ENCODE peak calls at places on chromosomes 1 and 21, in eight cellular contexts. One of them, this sample, is unnamed.

GRCh38 chr1:94012686-94013330 is 103.6 kb upstream of the GCLM start:
- DNase-seq in stimulated activated CD8-positive, alpha-beta memory T cell treated with anti-CD3 and anti-CD28 coated beads, Interleukin-15, amount 100 ng/mL, for 1 hour: no peak
- DNase-seq in epithelial cell of esophagus: no peak
- DNase-seq in AG20443: no peak
- DNase-seq in amygdala: no peak
- DNase-seq in anterior cingulate cortex: no peak
- DNase-seq in stimulated activated CD4-positive, alpha-beta T cell treated with anti-CD3 and anti-CD28 coated beads, Interleukin-4, amount 100 ng/mL, for 24 hours: no peak
- DNase-seq in thoracic aorta: no peak
- DNase-seq in this sample: no peak

GRCh38 chr1:45356186-45356585 is 15.9 kb upstream of the MUTYH start:
- DNase-seq in stimulated activated CD8-positive, alpha-beta memory T cell treated with anti-CD3 and anti-CD28 coated beads, Interleukin-15, amount 100 ng/mL, for 1 hour: no peak
- DNase-seq in epithelial cell of esophagus: peak
- DNase-seq in AG20443: no peak
- DNase-seq in amygdala: no peak
- DNase-seq in anterior cingulate cortex: no peak
- DNase-seq in stimulated activated CD4-positive, alpha-beta T cell treated with anti-CD3 and anti-CD28 coated beads, Interleukin-4, amount 100 ng/mL, for 24 hours: no peak
- DNase-seq in thoracic aorta: no peak
- DNase-seq in this sample: no peak

GRCh38 chr1:58107943-58108342 is 438.6 kb downstream of the OMA1 start:
- DNase-seq in stimulated activated CD8-positive, alpha-beta memory T cell treated with anti-CD3 and anti-CD28 coated beads, Interleukin-15, amount 100 ng/mL, for 1 hour: no peak
- DNase-seq in epithelial cell of esophagus: no peak
- DNase-seq in AG20443: no peak
- DNase-seq in amygdala: no peak
- DNase-seq in anterior cingulate cortex: no peak
- DNase-seq in stimulated activated CD4-positive, alpha-beta T cell treated with anti-CD3 and anti-CD28 coated beads, Interleukin-4, amount 100 ng/mL, for 24 hours: no peak
- DNase-seq in thoracic aorta: no peak
- DNase-seq in this sample: no peak

GRCh38 chr1:14875781-14876564 is 277.5 kb downstream of the KAZN start:
- DNase-seq in stimulated activated CD8-positive, alpha-beta memory T cell treated with anti-CD3 and anti-CD28 coated beads, Interleukin-15, amount 100 ng/mL, for 1 hour: no peak
- DNase-seq in epithelial cell of esophagus: peak
- DNase-seq in AG20443: no peak
- DNase-seq in amygdala: no peak
- DNase-seq in anterior cingulate cortex: no peak
- DNase-seq in stimulated activated CD4-positive, alpha-beta T cell treated with anti-CD3 and anti-CD28 coated beads, Interleukin-4, amount 100 ng/mL, for 24 hours: no peak
- DNase-seq in thoracic aorta: no peak
- DNase-seq in this sample: no peak

GRCh38 chr1:101526813-101527212 is 290.0 kb downstream of the S1PR1 start:
- DNase-seq in stimulated activated CD8-positive, alpha-beta memory T cell treated with anti-CD3 and anti-CD28 coated beads, Interleukin-15, amount 100 ng/mL, for 1 hour: no peak
- DNase-seq in epithelial cell of esophagus: peak
- DNase-seq in AG20443: no peak
- DNase-seq in amygdala: no peak
- DNase-seq in anterior cingulate cortex: no peak
- DNase-seq in stimulated activated CD4-positive, alpha-beta T cell treated with anti-CD3 and anti-CD28 coated beads, Interleukin-4, amount 100 ng/mL, for 24 hours: no peak
- DNase-seq in thoracic aorta: no peak
- DNase-seq in this sample: no peak

GRCh38 chr21:22965455-22966125 is 1967.4 kb downstream of the NCAM2 start:
- DNase-seq in stimulated activated CD8-positive, alpha-beta memory T cell treated with anti-CD3 and anti-CD28 coated beads, Interleukin-15, amount 100 ng/mL, for 1 hour: no peak
- DNase-seq in epithelial cell of esophagus: no peak
- DNase-seq in AG20443: no peak
- DNase-seq in amygdala: no peak
- DNase-seq in anterior cingulate cortex: no peak
- DNase-seq in stimulated activated CD4-positive, alpha-beta T cell treated with anti-CD3 and anti-CD28 coated beads, Interleukin-4, amount 100 ng/mL, for 24 hours: no peak
- DNase-seq in thoracic aorta: no peak
- DNase-seq in this sample: no peak

GRCh38 chr1:169186106-169186505 is 79.6 kb downstream of the ATP1B1 start:
- DNase-seq in stimulated activated CD8-positive, alpha-beta memory T cell treated with anti-CD3 and anti-CD28 coated beads, Interleukin-15, amount 100 ng/mL, for 1 hour: no peak
- DNase-seq in epithelial cell of esophagus: no peak
- DNase-seq in AG20443: no peak
- DNase-seq in amygdala: no peak
- DNase-seq in anterior cingulate cortex: no peak
- DNase-seq in stimulated activated CD4-positive, alpha-beta T cell treated with anti-CD3 and anti-CD28 coated beads, Interleukin-4, amount 100 ng/mL, for 24 hours: no peak
- DNase-seq in thoracic aorta: no peak
- DNase-seq in this sample: no peak

GRCh38 chr1:215568287-215568692 is 1.2 kb downstream of the KCTD3 start:
- DNase-seq in stimulated activated CD8-positive, alpha-beta memory T cell treated with anti-CD3 and anti-CD28 coated beads, Interleukin-15, amount 100 ng/mL, for 1 hour: no peak
- DNase-seq in epithelial cell of esophagus: peak
- DNase-seq in AG20443: peak
- DNase-seq in amygdala: peak
- DNase-seq in anterior cingulate cortex: no peak
- DNase-seq in stimulated activated CD4-positive, alpha-beta T cell treated with anti-CD3 and anti-CD28 coated beads, Interleukin-4, amount 100 ng/mL, for 24 hours: no peak
- DNase-seq in thoracic aorta: no peak
- DNase-seq in this sample: no peak

GRCh38 chr1:231369282-231369681 is 31.2 kb downstream of the SPRTN start:
- DNase-seq in stimulated activated CD8-positive, alpha-beta memory T cell treated with anti-CD3 and anti-CD28 coated beads, Interleukin-15, amount 100 ng/mL, for 1 hour: no peak
- DNase-seq in epithelial cell of esophagus: no peak
- DNase-seq in AG20443: no peak
- DNase-seq in amygdala: no peak
- DNase-seq in anterior cingulate cortex: no peak
- DNase-seq in stimulated activated CD4-positive, alpha-beta T cell treated with anti-CD3 and anti-CD28 coated beads, Interleukin-4, amount 100 ng/mL, for 24 hours: no peak
- DNase-seq in thoracic aorta: no peak
- DNase-seq in this sample: no peak

GRCh38 chr21:26041441-26042180 is 129.0 kb downstream of the APP start:
- DNase-seq in stimulated activated CD8-positive, alpha-beta memory T cell treated with anti-CD3 and anti-CD28 coated beads, Interleukin-15, amount 100 ng/mL, for 1 hour: no peak
- DNase-seq in epithelial cell of esophagus: peak
- DNase-seq in AG20443: peak
- DNase-seq in amygdala: no peak
- DNase-seq in anterior cingulate cortex: no peak
- DNase-seq in stimulated activated CD4-positive, alpha-beta T cell treated with anti-CD3 and anti-CD28 coated beads, Interleukin-4, amount 100 ng/mL, for 24 hours: no peak
- DNase-seq in thoracic aorta: no peak
- DNase-seq in this sample: no peak

GRCh38 chr1:147185442-147185841 is 13.2 kb upstream of the PRKAB2 start:
- DNase-seq in stimulated activated CD8-positive, alpha-beta memory T cell treated with anti-CD3 and anti-CD28 coated beads, Interleukin-15, amount 100 ng/mL, for 1 hour: no peak
- DNase-seq in epithelial cell of esophagus: no peak
- DNase-seq in AG20443: no peak
- DNase-seq in amygdala: no peak
- DNase-seq in anterior cingulate cortex: no peak
- DNase-seq in stimulated activated CD4-positive, alpha-beta T cell treated with anti-CD3 and anti-CD28 coated beads, Interleukin-4, amount 100 ng/mL, for 24 hours: no peak
- DNase-seq in thoracic aorta: no peak
- DNase-seq in this sample: no peak

GRCh38 chr1:64098856-64099606 is 104.4 kb upstream of the UBE2U start:
- DNase-seq in stimulated activated CD8-positive, alpha-beta memory T cell treated with anti-CD3 and anti-CD28 coated beads, Interleukin-15, amount 100 ng/mL, for 1 hour: no peak
- DNase-seq in epithelial cell of esophagus: no peak
- DNase-seq in AG20443: no peak
- DNase-seq in amygdala: no peak
- DNase-seq in anterior cingulate cortex: no peak
- DNase-seq in stimulated activated CD4-positive, alpha-beta T cell treated with anti-CD3 and anti-CD28 coated beads, Interleukin-4, amount 100 ng/mL, for 24 hours: no peak
- DNase-seq in thoracic aorta: no peak
- DNase-seq in this sample: no peak

GRCh38 chr21:32240708-32241433 is 38.0 kb downstream of the MIS18A start:
- DNase-seq in stimulated activated CD8-positive, alpha-beta memory T cell treated with anti-CD3 and anti-CD28 coated beads, Interleukin-15, amount 100 ng/mL, for 1 hour: no peak
- DNase-seq in epithelial cell of esophagus: no peak
- DNase-seq in AG20443: peak
- DNase-seq in amygdala: no peak
- DNase-seq in anterior cingulate cortex: no peak
- DNase-seq in stimulated activated CD4-positive, alpha-beta T cell treated with anti-CD3 and anti-CD28 coated beads, Interleukin-4, amount 100 ng/mL, for 24 hours: no peak
- DNase-seq in thoracic aorta: no peak
- DNase-seq in this sample: no peak

GRCh38 chr1:156392427-156392826 is 23.4 kb downstream of the RHBG start:
- DNase-seq in stimulated activated CD8-positive, alpha-beta memory T cell treated with anti-CD3 and anti-CD28 coated beads, Interleukin-15, amount 100 ng/mL, for 1 hour: no peak
- DNase-seq in epithelial cell of esophagus: no peak
- DNase-seq in AG20443: no peak
- DNase-seq in amygdala: no peak
- DNase-seq in anterior cingulate cortex: no peak
- DNase-seq in stimulated activated CD4-positive, alpha-beta T cell treated with anti-CD3 and anti-CD28 coated beads, Interleukin-4, amount 100 ng/mL, for 24 hours: no peak
- DNase-seq in thoracic aorta: no peak
- DNase-seq in this sample: no peak

GRCh38 chr1:54926955-54927354 is 40.0 kb upstream of the DHCR24 start:
- DNase-seq in stimulated activated CD8-positive, alpha-beta memory T cell treated with anti-CD3 and anti-CD28 coated beads, Interleukin-15, amount 100 ng/mL, for 1 hour: no peak
- DNase-seq in epithelial cell of esophagus: no peak
- DNase-seq in AG20443: no peak
- DNase-seq in amygdala: no peak
- DNase-seq in anterior cingulate cortex: no peak
- DNase-seq in stimulated activated CD4-positive, alpha-beta T cell treated with anti-CD3 and anti-CD28 coated beads, Interleukin-4, amount 100 ng/mL, for 24 hours: no peak
- DNase-seq in thoracic aorta: no peak
- DNase-seq in this sample: no peak

GRCh38 chr21:45550552-45551210 is 8.4 kb upstream of the SLC19A1 start:
- DNase-seq in stimulated activated CD8-positive, alpha-beta memory T cell treated with anti-CD3 and anti-CD28 coated beads, Interleukin-15, amount 100 ng/mL, for 1 hour: no peak
- DNase-seq in epithelial cell of esophagus: no peak
- DNase-seq in AG20443: no peak
- DNase-seq in amygdala: no peak
- DNase-seq in anterior cingulate cortex: no peak
- DNase-seq in stimulated activated CD4-positive, alpha-beta T cell treated with anti-CD3 and anti-CD28 coated beads, Interleukin-4, amount 100 ng/mL, for 24 hours: peak
- DNase-seq in thoracic aorta: no peak
- DNase-seq in this sample: peak

GRCh38 chr1:200279810-200280411 is 129.9 kb downstream of the ZNF281 start:
- DNase-seq in stimulated activated CD8-positive, alpha-beta memory T cell treated with anti-CD3 and anti-CD28 coated beads, Interleukin-15, amount 100 ng/mL, for 1 hour: no peak
- DNase-seq in epithelial cell of esophagus: peak
- DNase-seq in AG20443: peak
- DNase-seq in amygdala: no peak
- DNase-seq in anterior cingulate cortex: no peak
- DNase-seq in stimulated activated CD4-positive, alpha-beta T cell treated with anti-CD3 and anti-CD28 coated beads, Interleukin-4, amount 100 ng/mL, for 24 hours: peak
- DNase-seq in thoracic aorta: no peak
- DNase-seq in this sample: no peak

GRCh38 chr1:110084226-110085078 is 14.0 kb upstream of the ALX3 start:
- DNase-seq in stimulated activated CD8-positive, alpha-beta memory T cell treated with anti-CD3 and anti-CD28 coated beads, Interleukin-15, amount 100 ng/mL, for 1 hour: no peak
- DNase-seq in epithelial cell of esophagus: peak
- DNase-seq in AG20443: peak
- DNase-seq in amygdala: no peak
- DNase-seq in anterior cingulate cortex: no peak
- DNase-seq in stimulated activated CD4-positive, alpha-beta T cell treated with anti-CD3 and anti-CD28 coated beads, Interleukin-4, amount 100 ng/mL, for 24 hours: peak
- DNase-seq in thoracic aorta: no peak
- DNase-seq in this sample: no peak

GRCh38 chr1:74010206-74010605 is 187.8 kb downstream of the LRRIQ3 start:
- DNase-seq in stimulated activated CD8-positive, alpha-beta memory T cell treated with anti-CD3 and anti-CD28 coated beads, Interleukin-15, amount 100 ng/mL, for 1 hour: no peak
- DNase-seq in epithelial cell of esophagus: no peak
- DNase-seq in AG20443: no peak
- DNase-seq in amygdala: no peak
- DNase-seq in anterior cingulate cortex: no peak
- DNase-seq in stimulated activated CD4-positive, alpha-beta T cell treated with anti-CD3 and anti-CD28 coated beads, Interleukin-4, amount 100 ng/mL, for 24 hours: no peak
- DNase-seq in thoracic aorta: no peak
- DNase-seq in this sample: no peak

GRCh38 chr1:57839488-57839887 is 415.6 kb upstream of the DAB1 start:
- DNase-seq in stimulated activated CD8-positive, alpha-beta memory T cell treated with anti-CD3 and anti-CD28 coated beads, Interleukin-15, amount 100 ng/mL, for 1 hour: no peak
- DNase-seq in epithelial cell of esophagus: no peak
- DNase-seq in AG20443: no peak
- DNase-seq in amygdala: no peak
- DNase-seq in anterior cingulate cortex: no peak
- DNase-seq in stimulated activated CD4-positive, alpha-beta T cell treated with anti-CD3 and anti-CD28 coated beads, Interleukin-4, amount 100 ng/mL, for 24 hours: no peak
- DNase-seq in thoracic aorta: no peak
- DNase-seq in this sample: no peak

GRCh38 chr21:25186278-25186677 is 421.0 kb downstream of the MRPL39 start:
- DNase-seq in stimulated activated CD8-positive, alpha-beta memory T cell treated with anti-CD3 and anti-CD28 coated beads, Interleukin-15, amount 100 ng/mL, for 1 hour: no peak
- DNase-seq in epithelial cell of esophagus: no peak
- DNase-seq in AG20443: no peak
- DNase-seq in amygdala: no peak
- DNase-seq in anterior cingulate cortex: no peak
- DNase-seq in stimulated activated CD4-positive, alpha-beta T cell treated with anti-CD3 and anti-CD28 coated beads, Interleukin-4, amount 100 ng/mL, for 24 hours: no peak
- DNase-seq in thoracic aorta: no peak
- DNase-seq in this sample: no peak

GRCh38 chr1:93621246-93621645 is 60.4 kb downstream of the BCAR3 start:
- DNase-seq in stimulated activated CD8-positive, alpha-beta memory T cell treated with anti-CD3 and anti-CD28 coated beads, Interleukin-15, amount 100 ng/mL, for 1 hour: no peak
- DNase-seq in epithelial cell of esophagus: no peak
- DNase-seq in AG20443: no peak
- DNase-seq in amygdala: no peak
- DNase-seq in anterior cingulate cortex: no peak
- DNase-seq in stimulated activated CD4-positive, alpha-beta T cell treated with anti-CD3 and anti-CD28 coated beads, Interleukin-4, amount 100 ng/mL, for 24 hours: no peak
- DNase-seq in thoracic aorta: no peak
- DNase-seq in this sample: no peak

GRCh38 chr1:11967028-11967547 is 13.2 kb upstream of the MFN2 start:
- DNase-seq in stimulated activated CD8-positive, alpha-beta memory T cell treated with anti-CD3 and anti-CD28 coated beads, Interleukin-15, amount 100 ng/mL, for 1 hour: no peak
- DNase-seq in epithelial cell of esophagus: peak
- DNase-seq in AG20443: no peak
- DNase-seq in amygdala: no peak
- DNase-seq in anterior cingulate cortex: no peak
- DNase-seq in stimulated activated CD4-positive, alpha-beta T cell treated with anti-CD3 and anti-CD28 coated beads, Interleukin-4, amount 100 ng/mL, for 24 hours: no peak
- DNase-seq in thoracic aorta: no peak
- DNase-seq in this sample: no peak

GRCh38 chr1:21567241-21568005 is 58.2 kb downstream of the ALPL start:
- DNase-seq in stimulated activated CD8-positive, alpha-beta memory T cell treated with anti-CD3 and anti-CD28 coated beads, Interleukin-15, amount 100 ng/mL, for 1 hour: no peak
- DNase-seq in epithelial cell of esophagus: no peak
- DNase-seq in AG20443: peak
- DNase-seq in amygdala: no peak
- DNase-seq in anterior cingulate cortex: no peak
- DNase-seq in stimulated activated CD4-positive, alpha-beta T cell treated with anti-CD3 and anti-CD28 coated beads, Interleukin-4, amount 100 ng/mL, for 24 hours: no peak
- DNase-seq in thoracic aorta: no peak
- DNase-seq in this sample: no peak

GRCh38 chr1:5742032-5742431 is 250.2 kb downstream of the NPHP4 start:
- DNase-seq in stimulated activated CD8-positive, alpha-beta memory T cell treated with anti-CD3 and anti-CD28 coated beads, Interleukin-15, amount 100 ng/mL, for 1 hour: no peak
- DNase-seq in epithelial cell of esophagus: no peak
- DNase-seq in AG20443: no peak
- DNase-seq in amygdala: no peak
- DNase-seq in anterior cingulate cortex: no peak
- DNase-seq in stimulated activated CD4-positive, alpha-beta T cell treated with anti-CD3 and anti-CD28 coated beads, Interleukin-4, amount 100 ng/mL, for 24 hours: no peak
- DNase-seq in thoracic aorta: no peak
- DNase-seq in this sample: no peak

GRCh38 chr1:67052741-67053534 is 1.0 kb downstream of the SLC35D1 start:
- DNase-seq in stimulated activated CD8-positive, alpha-beta memory T cell treated with anti-CD3 and anti-CD28 coated beads, Interleukin-15, amount 100 ng/mL, for 1 hour: no peak
- DNase-seq in epithelial cell of esophagus: peak
- DNase-seq in AG20443: peak
- DNase-seq in amygdala: no peak
- DNase-seq in anterior cingulate cortex: no peak
- DNase-seq in stimulated activated CD4-positive, alpha-beta T cell treated with anti-CD3 and anti-CD28 coated beads, Interleukin-4, amount 100 ng/mL, for 24 hours: peak
- DNase-seq in thoracic aorta: peak
- DNase-seq in this sample: peak